ENCODE peak calls at places on chromosomes 11 and 22, in eight cellular contexts. Q, E, N, J, W, S, T and F are unnamed samples.

GRCh38 chr22:17880020-17880419 is 105.8 kb upstream of the BID start:
- DNase-seq in J (no peak), S (no peak), T (no peak), W (peak; percentile 31), N (no peak), E (no peak), Q (no peak), F (no peak)

GRCh38 chr11:125513705-125514265 is 17.7 kb upstream of the FEZ1 start:
- DNase-seq in E (no peak), S (no peak), T (no peak), Q (no peak), N (no peak), J (no peak), W (no peak), F (no peak)

GRCh38 chr22:24826710-24827285 is 20.8 kb downstream of the SGSM1 start:
- DNase-seq in W (no peak), N (no peak), S (no peak), Q (no peak), J (no peak), E (no peak), T (no peak), F (no peak)

GRCh38 chr11:70687716-70688115 is 289.4 kb downstream of the CTTN start:
- DNase-seq in Q (no peak), T (no peak), E (no peak), W (no peak), S (no peak), N (no peak), J (no peak), F (no peak)

GRCh38 chr11:69825037-69825834 is 6.0 kb upstream of the FGF3 start:
- DNase-seq in N (no peak), J (peak; percentile 53), Q (peak; percentile 69), E (no peak), W (no peak), S (peak; percentile 67), T (no peak), F (no peak)

GRCh38 chr11:95279921-95280861 is 49.2 kb upstream of the SESN3 start:
- DNase-seq in Q (no peak), S (no peak), J (no peak), N (no peak), T (no peak), E (no peak), W (no peak), F (no peak)

GRCh38 chr11:95795627-95796308 is 5.5 kb downstream of the CEP57 start:
- DNase-seq in E (no peak), J (no peak), W (no peak), T (no peak), S (no peak), Q (no peak), N (no peak), F (no peak)

GRCh38 chr11:3920148-3920852 is 64.8 kb downstream of the STIM1 start:
- DNase-seq in Q (no peak), T (peak; percentile 76), S (no peak), J (peak; percentile 44), N (peak; percentile 86), W (no peak), E (peak; percentile 42), F (peak; percentile 64)

GRCh38 chr11:14775897-14776296 is 116.1 kb downstream of the CYP2R1 start:
- DNase-seq in T (no peak), J (no peak), N (no peak), E (no peak), W (no peak), S (no peak), Q (no peak), F (no peak)

GRCh38 chr11:1573077-1573846 is 1.2 kb upstream of the DUSP8 start:
- DNase-seq in T (no peak), J (peak; percentile 61), Q (no peak), E (no peak), S (peak; percentile 80), W (no peak), N (no peak), F (no peak)

GRCh38 chr11:1570896-1571759 is 943 bp downstream of the DUSP8 start:
- DNase-seq in E (no peak), S (peak; percentile 59), J (no peak), N (peak; percentile 26), Q (no peak), T (no peak), W (no peak), F (no peak)

GRCh38 chr11:1573847-1574255 is 1.8 kb upstream of the DUSP8 start:
- DNase-seq in T (no peak), N (no peak), S (no peak), Q (no peak), W (no peak), E (no peak), J (peak; percentile 87), F (no peak)

GRCh38 chr11:1571760-1572199 is 291 bp downstream of the DUSP8 start:
- DNase-seq in J (no peak), T (no peak), E (no peak), W (no peak), S (no peak), N (no peak), Q (no peak), F (no peak)

DNA sequence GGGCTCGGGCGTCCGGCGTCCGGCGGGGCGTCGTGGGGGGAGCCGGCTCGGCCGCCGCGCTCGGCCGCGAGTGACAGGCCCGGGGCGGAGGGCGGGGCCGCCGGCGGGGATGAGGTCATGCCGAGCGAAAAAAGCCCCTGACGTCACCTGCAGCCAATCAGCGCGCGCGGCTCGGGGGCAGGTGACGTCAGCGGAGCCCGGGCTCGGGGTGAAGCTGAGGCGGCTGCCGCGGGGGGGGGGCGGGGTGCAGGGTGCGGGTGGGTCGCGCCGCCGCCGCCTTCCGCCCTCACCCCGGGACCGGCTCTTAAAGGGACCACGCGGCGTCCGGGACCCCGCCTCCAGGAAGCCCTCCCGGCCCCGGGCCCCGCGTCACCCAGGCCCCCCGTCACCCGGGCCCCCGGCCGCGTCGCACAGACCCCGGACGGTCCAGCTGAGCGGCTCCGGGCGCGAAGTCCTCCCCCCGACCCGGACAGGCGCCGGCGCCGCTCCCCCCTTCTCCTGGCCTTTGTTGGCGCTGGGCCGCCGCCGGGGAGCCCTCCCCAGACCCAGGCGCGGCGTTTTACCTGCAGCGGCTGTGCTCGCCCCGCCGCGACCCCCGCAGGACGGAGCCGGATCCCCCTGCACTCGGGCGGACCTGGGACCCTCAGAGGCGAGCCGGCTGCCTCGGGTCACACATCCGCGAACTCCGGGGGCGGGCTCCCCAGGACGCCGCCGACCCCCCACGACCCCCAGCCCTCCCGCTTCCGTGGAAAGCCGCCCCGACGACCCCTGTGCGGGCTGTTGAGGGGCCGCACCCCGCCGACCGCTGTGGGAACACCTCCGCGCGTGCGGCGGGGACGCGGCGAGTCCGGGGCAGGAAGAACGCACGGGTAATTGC is at the start of gene DUSP8:
- DNase-seq in T (peak; percentile 76), S (peak; percentile 97), J (peak; percentile 94), N (no peak), W (peak; percentile 97), Q (peak; percentile 87), E (peak; percentile 77), F (peak; percentile 82)
- H3K4me3 ChIP-seq in T (peak within 1 kb of the TSS; percentile 33), S (peak within 1 kb of the TSS; percentile 71), J (peak within 1 kb of the TSS; percentile 61), N (no peak within 1 kb of the TSS), W (peak within 1 kb of the TSS; percentile 82), Q (peak within 1 kb of the TSS; percentile 74), E (peak within 1 kb of the TSS; percentile 56), F (peak within 1 kb of the TSS; percentile 49)

DNA sequence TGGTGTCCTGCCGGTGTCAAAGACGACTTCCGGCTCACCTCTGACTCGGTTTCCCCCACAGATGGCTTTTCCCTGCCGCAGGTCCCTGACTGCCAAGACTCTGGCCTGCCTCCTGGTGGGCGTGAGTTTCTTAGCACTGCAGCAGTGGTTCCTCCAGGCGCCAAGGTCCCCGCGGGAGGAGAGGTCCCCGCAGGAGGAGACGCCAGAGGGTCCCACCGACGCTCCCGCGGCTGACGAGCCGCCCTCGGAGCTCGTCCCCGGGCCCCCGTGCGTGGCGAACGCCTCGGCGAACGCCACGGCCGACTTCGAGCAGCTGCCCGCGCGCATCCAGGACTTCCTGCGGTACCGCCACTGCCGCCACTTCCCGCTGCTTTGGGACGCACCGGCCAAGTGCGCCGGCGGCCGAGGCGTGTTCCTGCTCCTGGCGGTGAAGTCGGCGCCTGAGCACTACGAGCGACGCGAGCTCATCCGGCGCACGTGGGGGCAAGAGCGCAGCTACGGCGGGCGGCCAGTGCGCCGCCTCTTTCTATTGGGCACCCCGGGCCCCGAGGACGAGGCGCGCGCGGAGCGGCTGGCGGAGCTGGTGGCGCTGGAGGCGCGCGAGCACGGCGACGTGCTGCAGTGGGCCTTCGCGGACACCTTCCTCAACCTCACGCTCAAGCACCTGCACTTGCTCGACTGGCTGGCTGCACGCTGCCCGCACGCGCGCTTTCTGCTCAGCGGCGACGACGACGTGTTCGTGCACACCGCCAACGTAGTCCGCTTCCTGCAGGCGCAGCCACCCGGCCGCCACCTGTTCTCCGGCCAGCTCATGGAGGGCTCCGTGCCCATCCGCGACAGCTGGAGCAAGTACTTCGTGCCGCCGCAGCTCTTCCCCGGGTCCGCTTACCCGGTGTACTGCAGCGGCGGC is 5.5 kb downstream of the B3GNT6 start:
- DNase-seq in S (peak; percentile 79), W (peak; percentile 11), T (no peak), E (peak; percentile 24), Q (no peak), N (no peak), J (no peak), F (peak; percentile 33)
- TF ChIP-seq CTCF in S (peak; percentile 70), W (peak; percentile 26), T (no peak), E (peak; percentile 75), Q (peak; percentile 31), N (no peak), J (peak; percentile 40), F (peak; percentile 67)

GRCh38 chr22:31752096-31752847 is 1.5 kb upstream of the DEPDC5 start:
- DNase-seq in N (peak; percentile 43), J (no peak), T (no peak), W (no peak), S (no peak), Q (no peak), E (no peak), F (no peak)
- H3K4me3 ChIP-seq in N (peak overlapping the region; percentile 56), J (no peak overlapping the region), T (no peak overlapping the region), W (peak overlapping the region; percentile 96), S (no peak overlapping the region), Q (no peak overlapping the region), E (no peak overlapping the region), F (no peak overlapping the region)

DNA sequence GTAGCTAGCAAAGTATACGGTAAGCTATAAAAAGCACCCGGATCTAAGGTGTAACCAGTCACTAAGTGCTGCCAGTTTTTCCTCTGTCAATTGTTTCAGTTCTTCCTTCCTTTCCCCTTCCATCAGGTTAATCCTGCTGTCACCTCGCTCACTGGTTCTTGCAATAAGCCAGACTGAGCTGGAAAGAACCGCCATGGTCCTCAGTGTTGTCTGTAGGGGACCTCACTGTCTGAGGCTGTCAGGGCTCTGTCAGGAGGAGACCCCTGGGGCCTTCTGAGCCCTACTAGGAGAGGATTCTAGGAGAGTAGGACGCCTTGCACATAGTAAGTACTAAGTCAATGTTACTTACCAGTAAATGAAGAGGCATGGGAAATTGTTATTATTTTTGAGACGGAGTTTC is 1.4 kb upstream of the TBC1D22A start:
- DNase-seq in E (no peak), J (no peak), W (no peak), T (no peak), Q (no peak), S (no peak), N (no peak), F (no peak)
- TF ChIP-seq CTCF in E (no peak), J (no peak), W (no peak), T (no peak), Q (no peak), S (no peak), N (no peak), F (no peak)

GRCh38 chr11:61598886-61599868 is 18.3 kb upstream of the SYT7 start:
- DNase-seq in J (no peak), Q (no peak), E (peak; percentile 29), W (no peak), S (no peak), N (peak; percentile 35), T (no peak), F (peak; percentile 55)
- H3K4me3 ChIP-seq in J (no peak overlapping the region), Q (no peak overlapping the region), E (no peak overlapping the region), W (no peak overlapping the region), S (no peak overlapping the region), N (no peak overlapping the region), T (no peak overlapping the region), F (no peak overlapping the region)